ENCODE peak calls at places on chromosomes 12 and 14, in eight cellular contexts. S, I, X, A, F, L, P and M are unnamed samples.

GRCh38 chr14:68473794-68474193 is 319.1 kb downstream of the ZFP36L1 start:
- DNase-seq in A (no peak), F (no peak), P (no peak), S (no peak), X (no peak), I (no peak), L (no peak), M (no peak)

GRCh38 chr12:47323802-47324201 is 244.0 kb upstream of the AMIGO2 start:
- DNase-seq in I (no peak), F (no peak), X (no peak), P (no peak), L (no peak), A (no peak), S (no peak), M (no peak)

GRCh38 chr12:130916251-130916911 is 37.3 kb upstream of the ADGRD1 start:
- DNase-seq in L (peak), I (peak), S (no peak), F (peak), P (no peak), A (peak), X (peak), M (no peak)

GRCh38 chr12:99121476-99121965 is 476.4 kb downstream of the APAF1 start:
- DNase-seq in P (no peak), A (no peak), F (no peak), S (no peak), I (no peak), L (no peak), X (peak), M (no peak)

GRCh38 chr12:130752692-130753230 is 36.7 kb upstream of the RIMBP2 start:
- DNase-seq in L (no peak), S (no peak), P (no peak), F (peak), I (no peak), A (no peak), X (peak), M (no peak)

GRCh38 chr12:123288751-123289346 is 17.2 kb upstream of the CDK2AP1 start:
- DNase-seq in F (no peak), L (no peak), P (no peak), I (no peak), A (no peak), X (no peak), S (no peak), M (no peak)

GRCh38 chr14:72962829-72963312 is 36.6 kb downstream of the DCAF4 start:
- DNase-seq in A (no peak), I (no peak), F (no peak), X (no peak), L (peak), S (no peak), P (peak), M (no peak)

GRCh38 chr14:104108570-104109060 is 23.1 kb downstream of the ASPG start:
- DNase-seq in F (no peak), I (peak), P (no peak), S (no peak), L (no peak), A (no peak), X (no peak), M (no peak)

GRCh38 chr12:74349925-74350324 is 187.7 kb upstream of the ATXN7L3B start:
- DNase-seq in S (no peak), X (no peak), I (no peak), P (no peak), F (no peak), A (no peak), L (no peak), M (no peak)

GRCh38 chr14:106506901-106507305 is 980.5 kb downstream of the TMEM121 start:
- DNase-seq in P (no peak), I (no peak), L (no peak), X (no peak), A (no peak), S (no peak), F (no peak), M (peak)

GRCh38 chr12:31471061-31471460 is 119.9 kb downstream of the DENND5B start:
- DNase-seq in L (no peak), F (no peak), X (no peak), S (no peak), A (no peak), P (no peak), I (no peak), M (no peak)

GRCh38 chr14:77268989-77269595 is 1.9 kb downstream of the NGB start:
- DNase-seq in A (no peak), F (peak), S (no peak), P (no peak), I (no peak), X (no peak), L (no peak), M (no peak)

GRCh38 chr12:104473374-104473983 is 16.7 kb downstream of the CHST11 start:
- DNase-seq in X (no peak), I (no peak), F (no peak), S (no peak), A (no peak), L (no peak), P (no peak), M (no peak)

GRCh38 chr14:104598461-104599273 is 5.9 kb downstream of the TMEM179 start:
- DNase-seq in A (no peak), L (no peak), F (peak), S (no peak), X (peak), I (peak), P (no peak), M (no peak)

GRCh38 chr14:31578792-31579191 is 17.6 kb downstream of the NUBPL start:
- DNase-seq in S (no peak), A (no peak), P (no peak), L (no peak), I (no peak), X (no peak), F (no peak), M (no peak)

GRCh38 chr12:116276433-116277216 is 868 bp downstream of the MED13L start:
- DNase-seq in A (peak), F (peak), X (peak), S (no peak), P (peak), L (no peak), I (peak), M (peak)

GRCh38 chr12:50074936-50075807 is 10.0 kb upstream of the SMARCD1 start:
- DNase-seq in L (peak), P (no peak), F (peak), X (peak), I (peak), A (peak), S (no peak), M (peak)

GRCh38 chr12:100698518-100698917 is 96.1 kb upstream of the ANO4 start:
- DNase-seq in A (no peak), F (no peak), L (no peak), S (no peak), I (no peak), X (no peak), P (no peak), M (no peak)

GRCh38 chr14:25887251-25887908 is 710.5 kb downstream of the NOVA1 start:
- DNase-seq in L (no peak), A (no peak), I (no peak), F (no peak), X (no peak), P (no peak), S (no peak), M (no peak)

GRCh38 chr12:109222062-109222461 is 87.0 kb downstream of the FOXN4 start:
- DNase-seq in F (no peak), A (no peak), S (no peak), X (no peak), P (no peak), L (no peak), I (no peak), M (no peak)

GRCh38 chr12:53115112-53115890 is 12.0 kb downstream of the SOAT2 start:
- DNase-seq in S (no peak), I (no peak), L (no peak), P (no peak), A (no peak), X (no peak), F (no peak), M (no peak)

GRCh38 chr14:52220924-52221802 is 46.3 kb upstream of the PTGDR start:
- DNase-seq in X (no peak), F (no peak), P (no peak), I (no peak), L (no peak), A (no peak), S (no peak), M (no peak)

GRCh38 chr12:113196996-113197395 is 11.5 kb downstream of the RITA1 start:
- DNase-seq in S (no peak), L (peak), X (peak), A (peak), F (peak), P (peak), I (peak), M (peak)

GRCh38 chr12:123171967-123172366 is 21.1 kb upstream of the PITPNM2 start:
- DNase-seq in P (no peak), I (no peak), X (no peak), A (no peak), S (no peak), L (no peak), F (no peak), M (no peak)

GRCh38 chr14:101808020-101808641 is 46.6 kb downstream of the PPP2R5C start:
- DNase-seq in F (peak), X (no peak), P (no peak), I (no peak), A (no peak), S (no peak), L (peak), M (no peak)

GRCh38 chr12:80838024-80838658 is 99.6 kb downstream of the LIN7A start:
- DNase-seq in L (no peak), X (no peak), S (no peak), I (no peak), A (no peak), P (no peak), F (no peak), M (no peak)

GRCh38 chr12:25155031-25155576 is 39.9 kb downstream of the DNAI7 start:
- DNase-seq in S (no peak), X (peak), I (no peak), F (no peak), P (no peak), A (no peak), L (no peak), M (no peak)